ENCODE peak calls at places on chromosomes 13 and 19, in seven cellular contexts. P is NB4, I is tibial nerve, C is pancreas, O is mucosa of descending colon, L is astrocyte of the spinal cord, D is IMR-90. S is an unnamed sample.

GRCh38 chr13:20136781-20137703 is 23.8 kb downstream of the GJA3 start:
- DNase-seq in C (peak), L (no peak), O (peak), D (no peak), P (peak), I (no peak), S (no peak)

GRCh38 chr19:1591421-1592022 is 1.1 kb downstream of the MBD3 start:
- DNase-seq in L (no peak), I (no peak), C (no peak), P (no peak), O (no peak), D (no peak), S (no peak)

GRCh38 chr19:46481187-46481586 is 9.8 kb upstream of the PNMA8A start:
- DNase-seq in L (peak), D (peak), P (no peak), I (no peak), C (no peak), O (no peak), S (no peak)

GRCh38 chr13:69857188-69857821 is 250.3 kb upstream of the ATXN8OS start:
- DNase-seq in P (peak), C (no peak), I (no peak), O (peak), D (peak), L (peak), S (peak)

GRCh38 chr19:39829702-39830275 is 4.2 kb downstream of the DYRK1B start:
- DNase-seq in I (no peak), L (no peak), D (peak), P (no peak), C (no peak), O (no peak), S (no peak)

GRCh38 chr13:71611292-71611691 is 255.7 kb downstream of the DACH1 start:
- DNase-seq in C (no peak), I (no peak), P (no peak), D (no peak), L (no peak), O (no peak), S (no peak)

GRCh38 chr19:44759083-44759804 is 10.7 kb downstream of the BCL3 start:
- DNase-seq in P (no peak), C (no peak), I (no peak), D (no peak), O (no peak), L (no peak), S (no peak)

GRCh38 chr19:28999733-29000433 is 213.1 kb downstream of the UQCRFS1 start:
- DNase-seq in P (no peak), I (no peak), L (no peak), D (no peak), O (no peak), C (no peak), S (no peak)

GRCh38 chr19:47752440-47753211 is 7.3 kb downstream of the NOP53 start:
- DNase-seq in C (no peak), P (no peak), I (no peak), D (no peak), O (no peak), L (no peak), S (no peak)

GRCh38 chr13:40064154-40064713 is 408.8 kb downstream of the COG6 start:
- DNase-seq in I (no peak), L (no peak), P (no peak), D (no peak), O (no peak), C (no peak), S (peak)

GRCh38 chr19:45125975-45126493 is 33.1 kb downstream of the PPP1R37 start:
- DNase-seq in C (peak), I (no peak), O (peak), L (peak), P (peak), D (peak), S (peak)

GRCh38 chr13:53198017-53198416 is 169.4 kb downstream of the OLFM4 start:
- DNase-seq in O (no peak), I (no peak), D (no peak), C (no peak), P (no peak), L (no peak), S (no peak)

GRCh38 chr13:53198699-53199098 is 170.1 kb downstream of the OLFM4 start:
- DNase-seq in D (no peak), I (no peak), L (no peak), C (no peak), O (no peak), P (no peak), S (no peak)

GRCh38 chr13:53200075-53200474 is 171.5 kb downstream of the OLFM4 start:
- DNase-seq in O (no peak), C (peak), I (no peak), D (no peak), L (no peak), P (no peak), S (no peak)

GRCh38 chr13:53201454-53202225 is 173.0 kb downstream of the OLFM4 start:
- DNase-seq in P (no peak), O (peak), C (peak), D (no peak), L (no peak), I (no peak), S (no peak)

DNA sequence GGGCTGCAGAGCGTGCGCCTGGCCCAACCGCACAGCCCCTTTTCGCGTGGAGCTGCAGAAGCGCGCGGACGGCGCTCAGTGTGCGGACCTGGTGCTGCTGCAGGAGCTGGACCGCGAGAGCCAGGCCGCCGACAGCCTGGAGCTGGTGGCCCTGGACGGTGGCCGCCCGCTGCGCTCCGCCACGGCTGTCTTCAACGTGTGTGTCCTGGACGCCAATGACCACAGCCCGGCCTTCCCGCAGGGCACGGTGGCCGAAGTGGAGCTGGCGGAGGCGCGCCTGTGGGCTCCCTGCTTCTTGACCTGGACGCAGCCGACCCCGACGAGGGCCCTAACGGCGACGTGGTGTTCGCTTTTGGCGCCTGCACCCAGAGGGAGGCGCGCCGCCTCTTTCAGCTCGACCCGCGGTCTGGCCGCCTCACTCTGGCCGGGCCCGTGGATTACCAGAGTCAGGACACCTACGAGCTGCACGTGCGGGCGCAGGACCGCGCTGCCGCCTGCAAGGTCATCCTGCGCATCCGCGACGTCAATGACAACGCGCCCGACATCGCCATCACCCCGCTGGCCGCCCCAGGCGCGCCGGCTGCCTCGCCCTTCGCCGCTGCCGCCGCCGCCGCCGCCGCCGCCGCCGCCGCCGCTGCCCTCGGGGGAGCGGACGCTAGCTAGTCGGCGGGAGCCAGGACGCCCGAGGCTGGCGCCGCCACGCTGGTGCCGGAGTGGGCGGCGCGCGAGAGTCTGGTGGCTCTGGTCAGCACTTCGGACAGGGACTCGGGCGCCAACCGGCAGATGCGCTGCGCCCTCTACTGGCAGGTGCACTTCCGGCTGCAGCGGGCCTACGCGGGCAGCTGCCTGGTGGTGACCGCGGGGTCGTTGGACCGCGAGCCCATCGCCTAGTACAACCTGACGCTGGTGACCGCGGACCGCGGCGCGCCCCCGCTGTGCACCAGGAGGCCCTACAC is 172.2 kb downstream of the OLFM4 start:
- DNase-seq in I (peak), D (peak), O (peak), C (peak), P (no peak), L (no peak), S (peak)
- TF ChIP-seq CTCF in I (peak), D (peak), O (peak), C (peak), P (no peak), L (peak), S (peak)

GRCh38 chr19:55322495-55322894 is 2.6 kb downstream of the TMEM150B start:
- DNase-seq in D (no peak), I (no peak), C (no peak), L (no peak), O (peak), P (no peak), S (no peak)

GRCh38 chr19:55320844-55321419 is 4.2 kb downstream of the TMEM150B start:
- DNase-seq in O (no peak), C (no peak), P (no peak), L (no peak), I (no peak), D (no peak), S (no peak)

GRCh38 chr19:55324705-55325104 is 436 bp downstream of the TMEM150B start:
- DNase-seq in L (no peak), C (no peak), P (no peak), I (no peak), O (no peak), D (no peak), S (no peak)

GRCh38 chr19:55321466-55321865 is 3.7 kb downstream of the TMEM150B start:
- DNase-seq in C (no peak), I (no peak), D (no peak), L (no peak), P (no peak), O (no peak), S (no peak)

GRCh38 chr19:55325172-55325571 is at the start of gene TMEM150B:
- DNase-seq in L (no peak), I (no peak), D (no peak), P (no peak), C (no peak), O (no peak), S (no peak)
- H3K4me3 ChIP-seq in L (no peak), I (no peak), D (no peak), P (no peak), C (no peak), O (no peak), S (no peak)

DNA sequence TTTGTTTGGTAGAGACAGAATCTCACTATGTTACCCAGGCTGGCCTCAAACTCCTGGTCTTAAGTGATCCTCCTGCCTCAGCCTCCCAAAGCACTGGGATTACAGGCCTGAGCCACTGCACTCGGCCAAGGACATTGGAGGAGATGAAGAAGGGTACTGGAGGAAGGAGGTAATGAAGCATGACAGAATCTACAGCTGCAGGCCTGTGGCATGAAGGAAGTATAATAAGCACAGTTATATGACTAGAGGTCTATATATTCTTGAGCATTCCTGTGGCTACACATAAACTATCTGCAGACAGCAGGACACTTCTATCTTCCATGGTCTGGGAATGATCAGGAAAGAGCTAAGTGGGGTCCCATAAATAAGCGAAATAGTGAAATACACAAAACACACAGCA is 18.2 kb downstream of the ZNF565 start:
- DNase-seq in L (no peak), O (no peak), D (no peak), C (no peak), P (no peak), I (no peak), S (no peak)
- TF ChIP-seq CTCF in L (no peak), O (no peak), D (no peak), C (no peak), P (no peak), I (no peak), S (no peak)

DNA sequence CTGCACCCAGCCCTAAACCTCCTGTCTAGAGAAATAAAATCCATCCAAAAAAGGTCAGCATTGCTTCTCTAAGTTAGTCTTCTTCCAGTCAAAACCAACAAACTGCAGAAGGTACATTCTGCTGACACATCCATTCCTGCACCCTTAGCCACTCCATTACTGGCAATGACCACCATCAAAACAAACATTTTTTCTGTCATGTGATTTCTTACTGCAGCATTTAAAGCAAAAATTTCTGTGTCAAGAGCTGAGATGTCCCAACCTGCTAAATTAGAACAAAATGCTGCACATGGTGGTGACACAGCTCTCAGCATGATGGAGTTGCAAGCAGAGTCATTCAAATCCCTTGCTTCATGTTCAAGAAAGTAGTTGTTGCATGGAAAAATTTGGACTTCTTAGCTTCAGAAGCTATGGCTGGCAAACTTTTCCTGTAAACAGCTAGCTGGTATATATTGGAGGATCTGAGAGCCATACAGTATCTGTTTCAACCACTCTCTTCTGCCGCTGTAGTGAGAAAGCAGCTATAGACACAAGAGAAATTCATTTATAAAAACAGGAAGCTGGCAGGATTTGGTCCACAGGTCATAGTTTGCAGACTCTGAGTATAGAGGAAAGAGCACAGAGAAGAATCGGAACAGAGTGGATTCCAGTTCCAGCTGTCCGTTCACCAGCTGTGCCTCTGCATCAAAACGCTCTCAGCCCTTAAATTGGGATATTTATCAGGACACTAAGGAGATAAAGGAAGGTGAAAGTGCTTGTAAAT is 17.4 kb downstream of the RUBCNL start:
- DNase-seq in P (no peak), L (peak), O (no peak), C (no peak), I (no peak), D (peak), S (peak)
- H3K4me3 ChIP-seq in P (no peak), L (no peak), O (no peak), C (no peak), I (peak), D (no peak), S (no peak)

GRCh38 chr13:34672631-34673030 is 269.4 kb upstream of the NBEA start:
- DNase-seq in D (no peak), P (no peak), C (no peak), O (no peak), L (no peak), I (no peak), S (no peak)
- TF ChIP-seq CTCF in D (no peak), P (no peak), C (no peak), O (no peak), L (no peak), I (no peak), S (no peak)

DNA sequence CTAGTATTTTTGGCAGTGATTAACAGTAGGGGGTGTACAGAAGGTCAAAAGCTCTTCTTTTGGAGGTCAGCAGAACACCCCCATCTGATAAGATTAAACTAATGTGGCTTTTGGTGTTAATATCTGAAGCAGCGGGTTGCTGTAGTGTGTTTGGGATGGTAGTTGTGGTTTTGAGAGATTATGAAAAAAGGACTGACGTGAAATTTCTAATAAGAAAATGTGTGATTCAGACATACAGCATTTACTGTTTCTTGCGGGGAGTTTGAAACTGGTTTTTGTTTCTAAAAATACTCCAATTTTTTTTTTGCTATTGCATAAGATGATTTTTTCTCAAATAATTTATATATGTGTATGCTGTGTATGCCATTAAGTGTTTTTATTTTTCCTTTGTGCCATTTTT is 66.9 kb downstream of the NDFIP2 start:
- DNase-seq in C (no peak), D (no peak), L (no peak), O (no peak), P (no peak), I (no peak), S (no peak)
- H3K4me3 ChIP-seq in C (no peak), D (no peak), L (no peak), O (no peak), P (no peak), I (no peak), S (no peak)